ENCODE peak calls at places on chromosome 5, in four cellular contexts. H, P, L and B are unnamed samples. For H3K27me3, the result is how much of the 10 kb centered on the place peaks cover.

GRCh38 chr5:33423018-33423630 is 17.6 kb upstream of the TARS1 start:
- DNase-seq in H (peak), P (peak), L (peak), B (no peak)

GRCh38 chr5:68232272-68232671 is 16.7 kb downstream of the PIK3R1 start:
- DNase-seq in H (no peak), P (no peak), L (no peak), B (no peak)

GRCh38 chr5:180658774-180659564 is 9.6 kb upstream of the FLT4 start:
- DNase-seq in H (peak), P (no peak), L (no peak), B (no peak)

GRCh38 chr5:143308726-143309125 is 94.8 kb downstream of the NR3C1 start:
- DNase-seq in H (no peak), P (no peak), L (no peak), B (no peak)

GRCh38 chr5:40780199-40780598 is 18.0 kb downstream of the PRKAA1 start:
- DNase-seq in H (no peak), P (no peak), L (no peak), B (no peak)

GRCh38 chr5:74648835-74649286 is 8.3 kb upstream of the ENC1 start:
- DNase-seq in H (peak), P (peak), L (no peak), B (peak)

GRCh38 chr5:161051920-161052500 is 200.0 kb upstream of the ATP10B start:
- DNase-seq in H (no peak), P (no peak), L (no peak), B (no peak)

GRCh38 chr5:38925154-38925925 is 79.5 kb downstream of the OSMR start:
- DNase-seq in H (no peak), P (no peak), L (no peak), B (no peak)

GRCh38 chr5:120405923-120406322 is 58.2 kb upstream of the PRR16 start:
- DNase-seq in H (no peak), P (no peak), L (no peak), B (no peak)

GRCh38 chr5:19928556-19929421 is 59.2 kb downstream of the CDH18 start:
- DNase-seq in H (peak), P (peak), L (no peak), B (peak)

GRCh38 chr5:55604611-55605067 is 69.9 kb upstream of the PLPP1 start:
- DNase-seq in H (no peak), P (no peak), L (no peak), B (no peak)

GRCh38 chr5:102638912-102639652 is 116.0 kb upstream of the PAM start:
- DNase-seq in H (no peak), P (no peak), L (no peak), B (no peak)

GRCh38 chr5:147303976-147304375 is 69.2 kb downstream of the STK32A start:
- DNase-seq in H (no peak), P (no peak), L (peak), B (no peak)

GRCh38 chr5:138282918-138283742 is 8.7 kb upstream of the GFRA3 start:
- DNase-seq in H (peak), P (peak), L (peak), B (peak)

GRCh38 chr5:9894571-9895304 is 264.6 kb upstream of the TAS2R1 start:
- DNase-seq in H (no peak), P (no peak), L (no peak), B (no peak)

GRCh38 chr5:16521561-16522090 is 56.0 kb upstream of the ZNF622 start:
- DNase-seq in H (no peak), P (peak), L (no peak), B (no peak)

GRCh38 chr5:16518606-16519005 is 53.0 kb upstream of the ZNF622 start:
- DNase-seq in H (no peak), P (no peak), L (no peak), B (no peak)

GRCh38 chr5:16519435-16519834 is 53.8 kb upstream of the ZNF622 start:
- DNase-seq in H (no peak), P (no peak), L (no peak), B (no peak)

GRCh38 chr5:16522096-16522495 is 56.5 kb upstream of the ZNF622 start:
- DNase-seq in H (no peak), P (no peak), L (no peak), B (no peak)

DNA sequence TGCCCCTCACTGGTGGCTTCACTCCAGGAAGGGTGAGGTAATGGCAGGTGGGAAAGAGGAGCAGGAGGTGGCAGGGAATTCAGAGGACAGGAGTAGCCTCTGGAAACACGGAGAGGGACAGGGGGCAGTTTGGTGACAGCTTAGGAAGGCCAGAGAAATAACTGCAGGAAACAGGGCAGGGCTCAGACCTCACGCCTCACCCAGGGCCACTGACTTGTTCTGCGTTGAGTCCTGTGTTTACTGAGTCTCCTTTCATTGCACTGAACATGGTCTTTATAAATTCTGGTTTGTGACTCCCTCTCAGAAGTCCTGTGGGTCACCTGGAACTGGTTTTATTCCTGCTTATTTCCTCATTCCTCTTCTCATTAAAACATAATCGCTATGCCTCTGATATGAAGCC is 55.2 kb upstream of the ZNF622 start:
- DNase-seq in H (no peak), P (no peak), L (no peak), B (no peak)
- H3K4me3 ChIP-seq in H (no peak), P (no peak), L (no peak), B (no peak)

DNA sequence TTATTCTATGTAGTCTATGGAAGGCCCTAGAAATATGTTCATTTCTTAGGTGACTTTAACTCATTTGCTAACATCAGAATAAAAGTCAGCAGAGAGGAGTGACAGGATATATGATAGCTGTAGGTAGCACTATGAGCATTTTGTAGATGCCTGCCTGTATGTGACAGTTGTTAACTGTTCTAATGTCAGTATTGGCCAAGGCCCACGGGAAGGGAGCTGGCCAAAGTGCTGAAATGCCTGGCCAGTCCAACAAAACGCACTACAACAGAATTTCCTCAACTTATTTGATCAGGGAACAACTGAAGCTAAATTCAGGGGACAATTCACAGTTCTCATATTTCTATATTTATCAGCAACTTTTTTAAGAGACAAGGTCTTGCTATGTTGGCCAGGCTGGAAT is 20.8 kb downstream of the SV2C start:
- DNase-seq in H (peak), P (peak), L (no peak), B (peak)
- TF ChIP-seq REST in H (peak), P (peak), L (peak), B (peak)

DNA sequence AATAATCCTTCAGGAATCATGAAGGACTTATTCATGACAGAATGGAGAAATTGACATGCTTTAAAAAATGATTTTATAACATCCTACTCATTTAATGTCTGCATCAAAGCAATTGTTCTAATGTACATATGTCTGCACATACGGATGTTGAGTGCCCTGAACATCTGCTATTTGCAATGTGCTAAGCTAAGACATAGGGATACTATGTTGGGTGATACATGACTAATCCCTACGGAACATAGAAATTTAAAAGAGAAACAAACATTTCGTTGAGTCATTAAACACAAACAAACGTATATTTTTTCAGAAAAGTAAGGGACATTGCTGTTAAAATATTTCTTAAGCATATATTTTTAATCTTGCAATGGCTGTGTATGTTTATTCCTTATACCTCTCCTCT is 686.5 kb upstream of the ADAMTS16 start:
- DNase-seq in H (no peak), P (no peak), L (no peak), B (no peak)
- H3K27me3 ChIP-seq in H (under half), P (under half), L (under half), B (under half)

DNA sequence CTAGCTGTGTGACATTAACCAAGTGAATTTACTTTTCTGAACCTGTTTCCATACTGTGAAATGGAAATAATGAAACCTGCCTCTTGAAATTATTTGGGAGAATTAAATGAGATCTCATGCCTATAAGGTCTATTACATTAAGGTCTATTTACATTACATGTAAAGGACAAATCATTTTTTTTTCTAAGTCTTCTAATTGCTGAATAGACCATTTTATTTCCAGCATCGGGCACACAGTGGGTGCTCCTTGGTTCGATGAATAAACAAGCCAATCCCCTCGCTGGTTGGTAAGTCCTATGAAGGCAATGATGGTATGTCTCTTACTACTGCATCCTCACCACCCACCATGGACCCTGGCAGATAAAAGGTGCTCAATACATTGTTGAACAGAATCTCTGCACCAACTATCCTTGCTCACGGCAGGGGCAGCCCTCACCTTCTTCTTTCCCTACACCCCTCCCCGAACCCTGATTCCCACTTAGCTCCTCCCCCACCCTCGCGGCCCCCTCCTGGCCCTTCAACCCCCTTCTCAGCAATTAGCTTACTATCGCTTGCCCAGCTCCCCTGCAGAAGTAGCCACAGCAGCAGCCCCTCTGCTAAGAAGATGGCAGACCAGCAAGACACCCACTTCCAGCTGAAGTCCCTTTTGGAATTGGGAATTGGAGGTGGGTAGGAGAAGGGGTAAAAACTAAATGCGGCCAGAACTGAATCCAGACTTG is 3.0 kb downstream of the PCDH1 start:
- DNase-seq in H (peak), P (no peak), L (no peak), B (no peak)
- H3K4me3 ChIP-seq in H (peak), P (peak), L (peak), B (no peak)

GRCh38 chr5:42824347-42824976 is 12.8 kb upstream of the SELENOP start:
- DNase-seq in H (no peak), P (peak), L (no peak), B (no peak)
- TF ChIP-seq REST in H (no peak), P (no peak), L (no peak), B (no peak)